ENCODE peak calls at places on chromosomes 11 and 22, in seven cellular contexts. J, V, X, T, M, C and F are unnamed samples. For H3K79me2, the result is how much of the 10 kb centered on the place peaks cover.

GRCh38 chr11:17036666-17037658 is 22.7 kb upstream of the PLEKHA7 start:
- DNase-seq in V (peak), T (no peak), X (no peak), J (peak), M (no peak), C (peak), F (no peak)

GRCh38 chr22:49780281-49780991 is 47.2 kb downstream of the BRD1 start:
- DNase-seq in C (no peak), T (no peak), M (no peak), X (no peak), V (no peak), J (no peak), F (no peak)

GRCh38 chr11:85530596-85530995 is 96.5 kb downstream of the DLG2 start:
- DNase-seq in M (no peak), J (no peak), X (no peak), T (no peak), V (no peak), C (no peak), F (no peak)

GRCh38 chr11:92848578-92848977 is 120.9 kb upstream of the MTNR1B start:
- DNase-seq in C (no peak), T (no peak), X (no peak), M (no peak), J (no peak), V (no peak), F (no peak)

GRCh38 chr11:84714316-84714780 is 912.8 kb downstream of the DLG2 start:
- DNase-seq in X (no peak), C (peak), T (peak), V (peak), M (peak), J (peak), F (no peak)

GRCh38 chr11:77084581-77085191 is 17.9 kb downstream of the CAPN5 start:
- DNase-seq in T (no peak), X (no peak), C (no peak), V (no peak), M (no peak), J (no peak), F (peak)

GRCh38 chr11:6817668-6818067 is 18.2 kb upstream of the OR6A2 start:
- DNase-seq in V (peak), X (no peak), M (no peak), T (no peak), J (peak), C (peak), F (peak)

GRCh38 chr11:88414981-88415391 is 77.5 kb upstream of the CTSC start:
- DNase-seq in T (no peak), M (peak), V (no peak), C (no peak), X (no peak), J (no peak), F (peak)

GRCh38 chr22:41341990-41342389 is 39.8 kb upstream of the TEF start:
- DNase-seq in J (no peak), V (no peak), X (peak), C (no peak), M (no peak), T (no peak), F (peak)

GRCh38 chr22:23431337-23432072 is 148.6 kb downstream of the IGLL1 start:
- DNase-seq in C (peak), V (peak), M (no peak), J (no peak), X (no peak), T (no peak), F (peak)

GRCh38 chr11:36352919-36353318 is 56.8 kb downstream of the PRR5L start:
- DNase-seq in J (no peak), V (no peak), T (no peak), C (no peak), X (no peak), M (no peak), F (no peak)

GRCh38 chr11:90912631-90913030 is 689.8 kb upstream of the CHORDC1 start:
- DNase-seq in T (no peak), C (no peak), X (no peak), M (no peak), J (no peak), V (no peak), F (no peak)

DNA sequence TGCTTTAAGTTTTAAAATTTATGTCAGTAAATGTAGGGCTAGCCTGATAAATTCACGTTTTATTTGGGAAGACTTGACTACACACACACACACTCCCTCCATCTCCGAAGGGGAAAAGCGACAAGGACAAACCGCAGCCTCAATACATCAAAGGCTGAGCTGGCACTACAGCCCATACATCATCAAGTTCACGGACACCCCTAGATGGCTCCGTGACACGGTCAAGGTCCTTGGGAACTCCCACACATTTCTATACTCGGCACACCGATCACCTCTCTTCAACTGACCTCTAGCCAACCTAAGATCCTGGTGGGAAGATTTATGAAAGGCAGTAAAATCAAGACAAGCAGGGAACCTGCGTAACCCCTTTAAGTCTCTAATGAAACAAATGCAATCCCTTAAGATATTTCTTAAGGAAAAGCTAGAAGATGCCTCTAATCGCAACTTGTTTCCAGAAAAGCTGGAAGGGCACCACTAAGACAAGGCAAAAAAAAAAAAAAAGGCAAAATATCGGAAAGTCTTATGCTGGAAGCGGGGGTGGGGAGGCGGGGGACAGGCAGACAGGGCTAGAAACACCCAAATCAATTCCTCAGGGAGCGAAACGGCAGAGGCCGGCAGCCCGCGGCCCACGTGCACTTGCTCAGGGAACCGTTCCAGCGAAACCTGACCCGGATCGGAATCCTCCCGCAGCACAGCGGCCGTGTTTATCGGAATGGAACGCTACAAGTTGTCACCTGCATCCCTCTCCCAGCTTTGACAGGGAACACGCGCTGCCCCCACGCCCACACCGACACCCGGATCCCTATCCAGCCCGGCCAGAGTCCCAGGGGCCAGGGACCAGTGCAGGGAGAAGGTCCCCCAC is 1.5 kb downstream of the ARHGAP20 start:
- DNase-seq in V (peak), C (peak), X (no peak), J (peak), M (no peak), T (peak), F (peak)
- H3K79me2 ChIP-seq in V (under half), C (under half), X (under half), J (under half), M (under half), T (under half), F (under half)

GRCh38 chr11:83046626-83047172 is 25.0 kb downstream of the RAB30 start:
- DNase-seq in V (no peak), M (no peak), J (no peak), T (no peak), X (no peak), C (no peak), F (no peak)
- H3K79me2 ChIP-seq in V (under half), M (under half), J (under half), T (half or more), X (under half), C (under half), F (half or more)

GRCh38 chr22:42637555-42637954 is 2.8 kb downstream of the ATP5MGL start:
- DNase-seq in V (no peak), C (no peak), M (no peak), T (no peak), X (no peak), J (no peak), F (no peak)
- H3K79me2 ChIP-seq in V (under half), C (under half), M (under half), T (half or more), X (under half), J (under half), F (half or more)

DNA sequence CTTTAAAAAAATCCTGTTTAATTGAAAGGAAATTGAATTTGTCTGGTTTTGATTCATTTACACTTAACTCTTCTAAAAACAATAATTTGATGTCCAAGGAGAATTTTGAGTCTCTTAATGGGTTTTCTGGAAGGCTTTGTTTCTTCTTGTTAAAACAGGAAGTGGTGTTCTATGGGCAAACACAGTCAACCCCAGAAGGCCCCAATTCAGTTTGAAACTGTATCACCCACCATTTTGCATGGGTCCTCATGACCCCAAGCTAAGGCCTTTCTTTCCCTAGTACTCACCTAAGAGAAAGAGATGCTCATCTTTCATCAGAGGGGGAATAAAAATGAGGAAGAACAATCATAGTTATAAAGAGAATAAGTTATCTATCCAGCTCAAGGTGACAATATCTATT is 10.6 kb downstream of the FLI1 start:
- DNase-seq in J (no peak), T (no peak), M (no peak), C (no peak), V (no peak), X (no peak), F (no peak)
- H3K79me2 ChIP-seq in J (under half), T (half or more), M (under half), C (under half), V (under half), X (half or more), F (half or more)

DNA sequence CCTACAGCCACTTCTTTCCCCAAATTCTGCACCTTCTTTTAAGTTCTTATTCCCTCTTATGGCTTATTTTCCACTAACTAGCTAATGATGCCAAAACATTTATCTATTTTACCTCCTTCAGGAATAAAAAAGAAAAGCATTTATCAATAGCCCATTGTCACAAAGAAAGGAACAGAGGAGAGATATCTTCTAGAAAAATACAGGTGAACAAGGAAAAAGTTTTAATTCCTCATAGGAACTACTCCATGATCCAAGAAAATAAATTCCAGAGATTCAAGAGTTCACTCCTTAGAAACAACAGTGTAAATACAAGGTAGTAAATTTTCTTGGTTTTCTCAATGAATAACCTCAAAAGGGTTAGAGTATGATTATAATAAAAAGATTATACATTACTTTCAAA is 52.6 kb upstream of the TOP3B start:
- DNase-seq in J (no peak), V (no peak), X (no peak), T (no peak), C (no peak), M (no peak), F (no peak)
- H3K79me2 ChIP-seq in J (under half), V (under half), X (under half), T (under half), C (under half), M (under half), F (under half)

DNA sequence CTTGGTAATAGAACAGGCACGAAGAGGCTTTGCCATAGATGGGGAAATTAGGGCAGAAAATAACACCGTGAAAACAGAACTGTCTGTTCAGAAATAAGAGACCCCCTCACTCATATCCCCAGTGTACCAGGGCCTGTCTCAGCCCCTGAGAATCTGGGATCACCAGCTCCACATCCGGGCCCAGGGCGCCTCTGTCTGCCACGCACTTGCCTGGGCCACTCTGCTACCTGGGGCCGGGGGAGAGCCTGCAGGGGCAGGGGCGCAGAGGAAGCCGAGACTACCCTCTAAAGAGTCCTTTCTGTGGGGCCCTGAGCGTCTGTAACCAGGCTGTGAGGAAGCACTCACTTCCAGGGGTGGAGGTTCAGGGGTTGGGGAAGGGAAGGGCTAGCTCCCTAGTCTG is 19.8 kb downstream of the NECTIN1 start:
- DNase-seq in T (no peak), J (no peak), X (no peak), M (no peak), V (no peak), C (no peak), F (no peak)
- H3K79me2 ChIP-seq in T (under half), J (under half), X (under half), M (under half), V (half or more), C (under half), F (under half)

DNA sequence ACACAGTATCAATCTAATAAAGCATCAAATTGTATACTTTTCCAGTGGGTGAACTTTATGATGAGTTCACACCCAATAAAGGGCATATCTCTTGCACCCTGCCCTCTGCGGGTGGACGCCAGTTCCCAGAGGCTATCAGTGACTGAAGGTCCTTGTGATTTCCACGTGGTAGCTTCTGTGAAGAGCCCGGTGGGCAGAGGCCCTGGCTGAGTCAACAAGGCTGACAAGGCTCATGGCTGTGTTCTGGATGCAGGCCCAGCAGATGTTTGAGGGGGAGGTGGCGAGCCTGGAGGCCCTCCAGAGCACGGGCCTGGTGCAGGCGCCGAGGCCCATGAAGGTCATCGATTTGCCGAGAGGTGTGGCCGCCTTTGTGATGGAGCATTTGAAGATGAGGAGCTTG is 71.4 kb downstream of the PIWIL3 start:
- DNase-seq in C (no peak), M (no peak), T (no peak), V (no peak), J (peak), X (no peak), F (peak)
- H3K79me2 ChIP-seq in C (under half), M (under half), T (under half), V (under half), J (under half), X (under half), F (under half)

DNA sequence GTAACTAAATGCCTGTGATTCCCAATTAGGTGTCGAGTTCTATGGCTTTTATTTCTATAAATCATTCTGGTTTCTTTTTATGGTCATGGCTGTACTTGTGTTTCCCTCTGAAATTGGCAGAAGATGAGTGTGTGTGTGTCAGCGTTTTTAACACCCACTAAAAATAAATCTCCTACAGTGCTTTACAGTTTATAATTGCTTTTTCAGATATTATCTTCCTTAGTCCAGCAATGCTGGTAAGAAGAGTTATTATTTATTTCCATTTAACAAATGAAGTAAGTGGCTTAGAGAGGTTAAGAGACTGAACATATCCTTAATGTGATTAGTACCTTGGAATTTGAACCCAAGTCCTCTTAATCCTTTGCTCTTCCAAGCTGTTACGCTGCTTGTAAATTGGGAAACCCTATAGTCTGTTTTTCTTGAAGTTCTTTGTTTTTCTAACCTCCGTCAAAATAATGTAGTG is 125.2 kb downstream of the TEAD1 start:
- DNase-seq in J (no peak), X (no peak), T (no peak), C (no peak), V (no peak), M (no peak), F (no peak)
- H3K79me2 ChIP-seq in J (under half), X (under half), T (half or more), C (half or more), V (half or more), M (half or more), F (half or more)

DNA sequence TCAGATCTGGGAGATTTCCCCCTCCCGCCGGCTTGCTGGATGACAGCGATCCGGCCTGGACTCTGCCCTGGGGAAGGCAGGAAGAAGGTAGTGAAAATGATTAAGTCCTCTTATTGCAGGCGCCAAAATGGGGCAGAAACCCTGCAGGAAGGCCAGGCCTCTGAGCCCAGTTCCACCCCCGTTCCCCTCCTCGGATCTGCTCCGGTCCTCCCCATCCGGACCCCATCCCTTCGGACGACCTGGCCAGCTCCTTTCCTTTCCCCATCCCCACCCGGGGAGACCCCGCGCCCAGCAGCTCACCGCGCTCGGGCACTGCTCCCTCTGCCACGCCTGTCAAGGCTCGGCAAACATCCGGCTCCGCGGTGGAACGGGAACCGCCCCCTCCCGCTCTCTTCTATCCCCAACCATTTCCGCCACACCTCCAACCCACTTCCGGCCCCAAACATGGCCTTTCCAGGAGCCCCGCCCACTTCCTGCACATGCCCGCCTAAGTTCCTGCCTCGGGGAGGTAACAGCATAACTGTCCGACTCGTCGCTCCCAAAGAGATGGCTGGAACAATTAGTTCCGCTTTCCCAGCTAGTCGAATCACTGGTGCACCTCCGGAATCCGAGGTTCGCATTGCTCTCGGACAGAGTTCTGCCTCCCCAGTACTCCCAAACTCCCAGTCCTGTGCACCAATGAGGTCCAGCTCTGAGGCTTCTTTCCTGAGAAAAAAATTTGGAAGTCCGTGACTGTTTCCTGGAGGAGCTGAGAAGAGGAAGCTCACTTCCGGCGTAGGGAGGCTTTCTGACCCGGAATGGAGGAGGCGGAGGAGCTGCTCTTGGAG is at the start of the genes ARHGAP1 and ZNF408:
- DNase-seq in T (peak), C (peak), V (peak), J (peak), X (peak), M (peak), F (peak)
- H3K79me2 ChIP-seq in T (half or more), C (under half), V (under half), J (under half), X (under half), M (under half), F (half or more)

DNA sequence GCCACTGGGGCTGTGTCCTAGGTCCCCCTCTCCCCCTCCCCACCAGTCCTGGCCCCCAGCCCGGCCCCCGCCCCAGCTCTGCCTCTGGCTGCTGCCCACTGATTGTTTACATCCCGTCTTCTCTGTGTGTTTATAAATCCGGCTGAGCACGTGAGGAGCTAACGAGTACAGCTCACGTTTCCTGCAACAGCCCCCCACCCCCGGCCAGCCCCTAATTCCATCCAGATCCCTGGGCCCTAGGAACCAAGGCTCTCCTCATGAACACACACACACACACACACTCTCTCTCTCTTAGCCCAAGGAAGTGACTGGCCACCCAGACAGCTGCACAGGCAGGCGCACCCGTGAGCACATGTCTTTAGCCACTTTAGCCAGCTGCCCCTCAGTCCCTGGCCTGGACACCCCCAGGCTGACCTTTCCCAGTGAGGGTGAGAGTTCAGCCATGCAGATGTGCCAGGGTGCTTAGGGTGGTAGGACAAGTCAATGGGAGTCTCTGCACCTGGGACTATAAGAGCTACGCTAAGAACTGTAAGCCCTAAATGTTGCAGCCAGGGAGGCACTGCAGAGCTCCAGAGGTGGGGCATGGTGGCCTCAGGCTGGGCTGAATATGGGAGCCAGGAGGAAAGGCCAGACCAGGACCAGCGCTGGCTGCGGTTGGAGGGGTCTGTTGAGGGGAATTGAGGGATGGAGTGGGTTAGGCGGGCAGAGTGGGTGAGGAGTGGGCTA is 2.9 kb downstream of the CLCF1 start:
- DNase-seq in J (no peak), T (no peak), X (no peak), V (peak), C (no peak), M (no peak), F (peak)
- H3K79me2 ChIP-seq in J (under half), T (half or more), X (under half), V (under half), C (under half), M (half or more), F (half or more)